ENCODE peak calls at places on chromosomes 4 and X, in six cellular contexts. U, E, I, V, R and C are unnamed samples.

GRCh38 chr4:3267576-3268394 is 18.8 kb downstream of the MSANTD1 start:
- DNase-seq in U (no peak), E (no peak), I (no peak), V (peak; percentile 41), R (no peak), C (no peak)

GRCh38 chr4:97500423-97500822 is 642.9 kb downstream of the STPG2 start:
- DNase-seq in U (no peak), E (no peak), I (no peak), V (no peak), R (no peak), C (no peak)

GRCh38 chr4:109977854-109978501 is 65.3 kb downstream of the EGF start:
- DNase-seq in U (no peak), E (no peak), I (no peak), V (no peak), R (peak; percentile 38), C (peak; percentile 41)

GRCh38 chrX:49276671-49277519 is 7.3 kb downstream of the PPP1R3F start:
- DNase-seq in U (no peak), E (no peak), I (no peak), V (no peak), R (no peak), C (no peak)

GRCh38 chr4:64341711-64342110 is 67.5 kb downstream of the TECRL start:
- DNase-seq in U (peak; percentile 66), E (no peak), I (no peak), V (no peak), R (no peak), C (no peak)

GRCh38 chr4:126718161-126718560 is 914.6 kb upstream of the INTU start:
- DNase-seq in U (no peak), E (no peak), I (no peak), V (no peak), R (no peak), C (peak; percentile 45)

GRCh38 chr4:182449186-182449880 is 206.1 kb downstream of the TENM3 start:
- DNase-seq in U (no peak), E (no peak), I (no peak), V (no peak), R (peak; percentile 35), C (peak; percentile 55)

GRCh38 chr4:98284640-98285046 is 23.5 kb downstream of the RAP1GDS1 start:
- DNase-seq in U (no peak), E (no peak), I (no peak), V (peak; percentile 31), R (peak; percentile 13), C (peak; percentile 82)

GRCh38 chr4:89753601-89754066 is 83.3 kb downstream of the SNCA start:
- DNase-seq in U (no peak), E (no peak), I (no peak), V (no peak), R (peak; percentile 95), C (peak; percentile 92)

GRCh38 chrX:47358387-47359065 is 11.9 kb upstream of the ZNF157 start:
- DNase-seq in U (no peak), E (no peak), I (no peak), V (no peak), R (peak; percentile 1), C (peak; percentile 34)

GRCh38 chrX:107596651-107597050 is 31.7 kb upstream of the PRPS1 start:
- DNase-seq in U (no peak), E (no peak), I (no peak), V (no peak), R (no peak), C (no peak)

GRCh38 chrX:52271212-52271611 is 86.5 kb downstream of the MAGED4 start:
- DNase-seq in U (no peak), E (no peak), I (no peak), V (peak; percentile 39), R (peak; percentile 1), C (peak; percentile 4)

GRCh38 chrX:14932136-14932535 is 58.9 kb downstream of the MOSPD2 start:
- DNase-seq in U (no peak), E (no peak), I (no peak), V (no peak), R (no peak), C (no peak)